ENCODE peak calls at places on chromosome 10, in eight cellular contexts. A is endodermal cell, U is cardiac fibroblast, X is bronchial epithelial cell, Y is ascending aorta, B is right lobe of liver, J is lower leg skin, F is breast epithelium. C is an unnamed sample.

GRCh38 chr10:114239117-114239993 is at the start of gene VWA2:
- DNase-seq in F (peak; percentile 64), X (no peak), J (no peak), A (peak; percentile 88), B (peak; percentile 56), U (no peak), Y (no peak), C (no peak)

GRCh38 chr10:103082683-103083082 is 110.4 kb downstream of the NT5C2 start:
- DNase-seq in F (no peak), Y (no peak), X (no peak), U (no peak), A (no peak), B (no peak), J (no peak), C (no peak)

GRCh38 chr10:75358835-75359421 is 42.6 kb downstream of the ZNF503 start:
- DNase-seq in B (no peak), A (no peak), J (no peak), Y (no peak), U (peak; percentile 81), F (peak; percentile 24), X (peak; percentile 89), C (no peak)

GRCh38 chr10:129329375-129330040 is 137.5 kb upstream of the MGMT start:
- DNase-seq in F (no peak), J (no peak), B (no peak), Y (no peak), X (no peak), U (no peak), A (no peak), C (no peak)

GRCh38 chr10:77318739-77319138 is 318.9 kb downstream of the KCNMA1 start:
- DNase-seq in U (no peak), J (no peak), A (no peak), X (no peak), F (peak; percentile 72), B (no peak), Y (no peak), C (no peak)

GRCh38 chr10:69972951-69973350 is 79.7 kb upstream of the MACROH2A2 start:
- DNase-seq in A (no peak), F (no peak), Y (no peak), X (no peak), U (no peak), B (no peak), J (no peak), C (no peak)

GRCh38 chr10:86260564-86260963 is 106.0 kb downstream of the GRID1 start:
- DNase-seq in F (no peak), B (no peak), A (peak; percentile 38), Y (peak; percentile 22), J (no peak), U (no peak), X (no peak), C (no peak)

GRCh38 chr10:70602665-70603438 is at the start of gene PRF1:
- DNase-seq in J (peak; percentile 13), A (peak; percentile 49), B (peak; percentile 46), F (no peak), X (no peak), Y (no peak), U (no peak), C (no peak)

GRCh38 chr10:11440250-11441150 is 170.9 kb downstream of the USP6NL start:
- DNase-seq in Y (no peak), F (no peak), X (no peak), U (no peak), A (peak; percentile 24), B (no peak), J (no peak), C (no peak)

GRCh38 chr10:61978965-61979364 is 77.5 kb downstream of the ARID5B start:
- DNase-seq in B (no peak), X (no peak), F (no peak), Y (peak; percentile 71), U (peak; percentile 21), A (peak; percentile 50), J (no peak), C (no peak)
- TF ChIP-seq CTCF in B (peak; percentile 11), X (no peak), F (no peak), Y (peak; percentile 26), U (peak; percentile 12), A (peak; percentile 54), J (no peak), C (no peak)

GRCh38 chr10:7813481-7813880 is 4.8 kb upstream of the TAF3 start:
- DNase-seq in F (no peak), Y (no peak), U (no peak), X (no peak), A (no peak), J (no peak), B (no peak), C (no peak)
- TF ChIP-seq CTCF in F (no peak), Y (no peak), U (no peak), X (no peak), A (peak; percentile 50), J (no peak), B (no peak), C (no peak)

GRCh38 chr10:74153123-74153522 is 2.1 kb downstream of the ADK start:
- DNase-seq in B (no peak), J (no peak), F (no peak), Y (no peak), U (peak; percentile 83), X (peak; percentile 74), A (no peak), C (no peak)

GRCh38 chr10:74151879-74152722 is 1.1 kb downstream of the ADK start:
- DNase-seq in J (no peak), X (no peak), B (no peak), Y (no peak), F (no peak), U (no peak), A (no peak), C (no peak)

GRCh38 chr10:74153676-74154075 is 2.7 kb downstream of the ADK start:
- DNase-seq in B (no peak), F (no peak), Y (no peak), J (no peak), X (no peak), U (no peak), A (no peak), C (no peak)

GRCh38 chr10:74150151-74151056 is at the start of gene AP3M1:
- DNase-seq in Y (peak; percentile 90), A (peak; percentile 94), J (peak; percentile 78), U (no peak), F (peak; percentile 77), B (peak; percentile 86), X (no peak), C (peak; percentile 64)

DNA sequence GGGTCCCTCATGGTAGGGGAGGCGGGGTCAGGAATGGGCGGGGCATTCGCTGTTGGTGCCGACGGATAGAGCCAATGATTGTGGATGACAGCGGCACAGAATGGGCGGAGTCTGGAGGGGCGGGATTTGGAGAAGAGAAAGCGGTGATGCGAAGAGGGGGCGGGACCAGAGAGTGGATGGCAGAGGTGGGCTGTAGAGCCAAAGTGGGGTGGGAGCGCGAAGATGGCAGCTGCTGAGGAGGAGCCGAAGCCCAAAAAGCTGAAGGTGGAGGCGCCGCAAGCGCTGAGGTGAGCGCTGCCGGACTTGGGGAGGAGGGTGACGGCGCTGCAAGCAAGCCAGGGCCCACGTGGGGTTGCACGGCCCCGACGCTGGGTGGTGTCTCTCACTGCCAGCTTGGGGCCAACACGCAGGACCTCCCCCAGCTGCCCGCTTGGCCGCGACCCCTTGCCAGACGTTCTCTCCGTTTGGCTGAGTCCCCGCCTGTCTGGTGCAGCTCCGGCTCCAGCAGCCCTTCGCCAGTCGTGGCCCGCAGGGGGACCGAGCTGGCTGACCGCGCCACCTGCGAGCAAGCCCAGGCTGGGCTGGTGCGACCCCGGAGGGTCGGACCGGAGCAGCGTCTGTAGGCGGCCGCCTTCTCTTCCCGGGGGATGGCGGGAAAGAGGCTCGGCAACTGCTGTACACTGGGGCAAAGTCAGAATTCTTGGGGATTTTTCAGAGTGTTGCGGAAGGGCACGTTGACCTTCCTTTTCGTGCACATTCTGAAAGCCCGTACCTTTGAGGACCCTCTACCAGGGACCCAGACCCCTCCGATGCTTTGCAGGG is at the start of gene ADK:
- DNase-seq in J (peak; percentile 100), X (peak; percentile 93), U (peak; percentile 99), Y (peak; percentile 100), A (peak; percentile 100), B (peak; percentile 100), F (peak; percentile 99), C (peak; percentile 100)
- TF ChIP-seq CTCF in J (no peak), X (peak; percentile 48), U (peak; percentile 39), Y (peak; percentile 63), A (peak; percentile 76), B (peak; percentile 19), F (no peak), C (no peak)

GRCh38 chr10:123140164-123140982 is 4.6 kb downstream of the HMX3 start:
- DNase-seq in F (no peak), J (no peak), U (no peak), X (no peak), B (no peak), Y (no peak), A (no peak), C (no peak)
- TF ChIP-seq CTCF in F (no peak), J (no peak), U (no peak), X (peak; percentile 29), B (no peak), Y (no peak), A (peak; percentile 41), C (no peak)

DNA sequence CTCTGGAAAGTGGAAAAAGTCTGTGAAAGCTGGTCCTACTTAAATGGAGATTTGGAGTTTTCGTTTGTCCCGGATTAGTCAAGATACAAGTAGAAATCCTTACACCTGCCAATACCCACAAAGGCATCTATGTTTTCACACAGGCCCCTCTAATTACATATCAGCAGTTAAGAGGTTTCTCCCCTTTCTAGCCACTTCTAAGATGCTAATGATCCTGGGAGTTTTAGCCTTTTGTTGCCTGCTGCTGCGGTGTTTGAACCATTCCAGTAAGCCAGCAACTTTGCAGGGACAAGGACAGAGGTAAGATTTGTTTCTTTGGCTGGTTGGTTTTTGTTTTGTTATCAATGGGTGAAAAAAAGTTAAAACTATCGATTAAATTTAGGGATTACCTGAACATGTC is 5.8 kb upstream of the C1QL3 start:
- DNase-seq in X (no peak), U (no peak), F (no peak), J (no peak), B (no peak), Y (no peak), A (no peak), C (no peak)
- TF ChIP-seq CTCF in X (no peak), U (no peak), F (no peak), J (no peak), B (no peak), Y (no peak), A (no peak), C (no peak)

GRCh38 chr10:22003964-22004281 is 393 bp upstream of the DNAJC1 start:
- DNase-seq in Y (no peak), J (no peak), A (no peak), F (no peak), X (no peak), U (no peak), B (no peak), C (no peak)

GRCh38 chr10:22005763-22006162 is 2.2 kb upstream of the DNAJC1 start:
- DNase-seq in Y (no peak), F (no peak), X (no peak), U (no peak), A (no peak), B (no peak), J (no peak), C (no peak)

GRCh38 chr10:22002531-22003110 is 909 bp downstream of the DNAJC1 start:
- DNase-seq in Y (no peak), A (no peak), X (peak; percentile 51), U (peak; percentile 78), J (no peak), F (no peak), B (no peak), C (no peak)

GRCh38 chr10:22006379-22006884 is 2.9 kb upstream of the DNAJC1 start:
- DNase-seq in X (no peak), F (no peak), U (no peak), J (no peak), Y (no peak), B (no peak), A (no peak), C (no peak)

GRCh38 chr10:22003111-22003963 is at the start of gene DNAJC1:
- DNase-seq in Y (peak; percentile 99), B (peak; percentile 98), U (peak; percentile 94), A (peak; percentile 99), X (peak; percentile 82), F (peak; percentile 98), J (peak; percentile 97), C (peak; percentile 97)
- TF ChIP-seq CTCF in Y (peak; percentile 13), B (no peak), U (peak; percentile 1), A (peak; percentile 36), X (no peak), F (no peak), J (no peak), C (no peak)